ENCODE peak calls at places on chromosomes 13 and 19, in four cellular contexts. T, C, A and F are unnamed samples.

GRCh38 chr19:34269968-34270621 is 15.7 kb downstream of the GARRE1 start:
- DNase-seq in T (peak), C (peak), A (peak), F (peak)

GRCh38 chr13:97191143-97191542 is 31.0 kb upstream of the MBNL2 start:
- DNase-seq in T (no peak), C (no peak), A (no peak), F (no peak)

GRCh38 chr13:30038884-30039283 is 188.5 kb upstream of the UBL3 start:
- DNase-seq in T (no peak), C (peak), A (peak), F (peak)

GRCh38 chr19:1924320-1924961 is 16.5 kb upstream of the CSNK1G2 start:
- DNase-seq in T (no peak), C (no peak), A (no peak), F (no peak)

GRCh38 chr13:113591750-113592149 is 7.2 kb downstream of the TFDP1 start:
- DNase-seq in T (peak), C (no peak), A (no peak), F (no peak)

GRCh38 chr13:58620171-58620570 is 988.6 kb downstream of the PCDH17 start:
- DNase-seq in T (no peak), C (no peak), A (no peak), F (no peak)

GRCh38 chr19:47719047-47719885 is 6.0 kb downstream of the EHD2 start:
- DNase-seq in T (peak), C (peak), A (peak), F (peak)

GRCh38 chr19:29529646-29530548 is 4.1 kb downstream of the VSTM2B start:
- DNase-seq in T (no peak), C (no peak), A (no peak), F (no peak)

GRCh38 chr19:8615813-8616596 is 5.5 kb upstream of the ADAMTS10 start:
- DNase-seq in T (peak), C (peak), A (peak), F (peak)

GRCh38 chr19:40528533-40529092 is 48.1 kb upstream of the SHKBP1 start:
- DNase-seq in T (no peak), C (no peak), A (no peak), F (no peak)

GRCh38 chr19:32241957-32242710 is 103.3 kb upstream of the ZNF507 start:
- DNase-seq in T (no peak), C (no peak), A (no peak), F (no peak)

GRCh38 chr13:113497217-113497616 is 6.7 kb upstream of the DCUN1D2 start:
- DNase-seq in T (no peak), C (no peak), A (no peak), F (no peak)

GRCh38 chr13:85828094-85828684 is 29.0 kb upstream of the SLITRK6 start:
- DNase-seq in T (no peak), C (peak), A (peak), F (peak)

GRCh38 chr13:73335226-73335625 is 276.4 kb downstream of the KLF5 start:
- DNase-seq in T (no peak), C (peak), A (peak), F (peak)

GRCh38 chr13:48994731-48995130 is 19.0 kb downstream of the FNDC3A start:
- DNase-seq in T (no peak), C (peak), A (peak), F (peak)

GRCh38 chr13:80716610-80717081 is 375.7 kb upstream of the SPRY2 start:
- DNase-seq in T (peak), C (peak), A (peak), F (no peak)

GRCh38 chr19:48815870-48816501 is 5.2 kb upstream of the BCAT2 start:
- DNase-seq in T (no peak), C (no peak), A (no peak), F (peak)

GRCh38 chr19:37905936-37906867 is at the start of gene WDR87:
- DNase-seq in T (no peak), C (peak), A (no peak), F (peak)

GRCh38 chr13:108361769-108362168 is 92.3 kb downstream of the TNFSF13B start:
- DNase-seq in T (no peak), C (no peak), A (no peak), F (no peak)
- H3K4me3 ChIP-seq in T (no peak), C (no peak), A (no peak), F (no peak)

GRCh38 chr13:95300625-95301134 is 571 bp downstream of the ABCC4 start:
- DNase-seq in T (peak), C (peak), A (peak), F (peak)
- TF ChIP-seq CTCF in T (no peak), C (peak), A (no peak), F (peak)

GRCh38 chr13:28530729-28531194 is 35.8 kb upstream of the FLT1 start:
- DNase-seq in T (no peak), C (peak), A (peak), F (peak)
- H3K4me3 ChIP-seq in T (peak), C (peak), A (peak), F (peak)

GRCh38 chr13:109748677-109749076 is 37.7 kb downstream of the IRS2 start:
- DNase-seq in T (no peak), C (no peak), A (no peak), F (no peak)

GRCh38 chr13:109745702-109746101 is 40.7 kb downstream of the IRS2 start:
- DNase-seq in T (no peak), C (no peak), A (no peak), F (no peak)

GRCh38 chr13:109749365-109749764 is 37.0 kb downstream of the IRS2 start:
- DNase-seq in T (no peak), C (no peak), A (no peak), F (no peak)

GRCh38 chr13:109746364-109746763 is 40.0 kb downstream of the IRS2 start:
- DNase-seq in T (no peak), C (no peak), A (no peak), F (no peak)

GRCh38 chr13:109747524-109747923 is 38.9 kb downstream of the IRS2 start:
- DNase-seq in T (no peak), C (no peak), A (no peak), F (no peak)
- TF ChIP-seq CTCF in T (no peak), C (peak), A (peak), F (no peak)

DNA sequence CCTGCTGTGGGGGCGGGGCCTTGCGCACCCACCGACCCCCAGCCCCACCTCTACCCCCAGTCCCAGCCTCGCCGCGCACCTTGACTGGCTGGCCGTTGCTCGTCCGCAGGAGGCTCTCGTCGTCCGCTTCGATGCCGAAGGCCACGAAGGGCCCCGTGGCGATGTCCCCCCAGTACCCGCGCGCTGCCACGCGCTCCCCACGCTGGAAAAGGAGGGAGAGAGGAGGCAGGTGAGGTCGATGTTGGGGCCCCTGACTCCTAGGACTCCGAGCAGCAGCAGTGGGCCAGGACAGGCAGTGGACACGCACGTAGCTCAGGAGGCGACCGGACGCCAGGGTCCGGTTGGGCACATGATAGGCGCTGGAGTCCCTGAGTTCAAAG is 3.4 kb upstream of the TNNI3 start:
- DNase-seq in T (no peak), C (no peak), A (no peak), F (no peak)
- H3K4me3 ChIP-seq in T (no peak), C (no peak), A (no peak), F (no peak)